ENCODE peak calls at places on chromosomes 5 and 9, in seven cellular contexts. P, R, O, X, L, G and Y are unnamed samples. For H3K79me2, the result is how much of the 10 kb centered on the place peaks cover.

GRCh38 chr5:1788828-1789227 is 10.8 kb downstream of the MRPL36 start:
- DNase-seq in G (no peak), L (no peak), O (peak), R (no peak), P (no peak), X (no peak), Y (no peak)

GRCh38 chr9:10052916-10053315 is 559.9 kb downstream of the PTPRD start:
- DNase-seq in O (no peak), R (no peak), X (no peak), G (no peak), L (no peak), P (no peak), Y (no peak)

GRCh38 chr5:72353046-72353445 is 32.9 kb downstream of the PTCD2 start:
- DNase-seq in L (peak), R (no peak), X (no peak), O (no peak), P (no peak), G (no peak), Y (peak)

GRCh38 chr5:176781638-176782570 is 28.5 kb upstream of the UNC5A start:
- DNase-seq in P (no peak), R (no peak), O (no peak), L (no peak), G (no peak), X (no peak), Y (no peak)

GRCh38 chr9:15935661-15936315 is 382.9 kb downstream of the CCDC171 start:
- DNase-seq in O (no peak), P (no peak), R (no peak), G (no peak), X (no peak), L (no peak), Y (peak)

GRCh38 chr5:127290946-127291763 is 559 bp downstream of the MEGF10 start:
- DNase-seq in P (no peak), L (no peak), X (peak), G (no peak), R (peak), O (peak), Y (no peak)

GRCh38 chr5:120304653-120305052 is 159.4 kb upstream of the PRR16 start:
- DNase-seq in G (no peak), R (peak), X (no peak), L (peak), O (no peak), P (peak), Y (peak)

GRCh38 chr5:96031811-96032261 is 70.2 kb upstream of the ELL2 start:
- DNase-seq in L (peak), R (peak), P (no peak), G (no peak), O (no peak), X (no peak), Y (peak)

GRCh38 chr5:140557965-140558364 is 692 bp upstream of the SRA1 start:
- DNase-seq in L (no peak), P (no peak), G (no peak), O (no peak), X (no peak), R (no peak), Y (no peak)

GRCh38 chr9:96484521-96484931 is 34.6 kb downstream of the HABP4 start:
- DNase-seq in X (no peak), G (no peak), O (no peak), P (no peak), R (no peak), L (no peak), Y (no peak)

GRCh38 chr5:32522429-32523143 is 62.8 kb upstream of the SUB1 start:
- DNase-seq in L (peak), G (no peak), R (no peak), P (no peak), O (no peak), X (no peak), Y (peak)

GRCh38 chr5:83721878-83722779 is 1.5 kb upstream of the HAPLN1 start:
- DNase-seq in P (peak), X (peak), G (peak), L (peak), O (peak), R (peak), Y (peak)

GRCh38 chr5:58670620-58671019 is 87.7 kb downstream of the RAB3C start:
- DNase-seq in X (no peak), R (no peak), O (no peak), P (no peak), L (no peak), G (no peak), Y (no peak)

GRCh38 chr9:116101516-116101915 is 52.1 kb upstream of the PAPPA start:
- DNase-seq in O (no peak), R (peak), P (no peak), G (no peak), X (no peak), L (peak), Y (peak)

GRCh38 chr9:109001275-109001676 is 12.0 kb downstream of the CTNNAL1 start:
- DNase-seq in L (peak), O (no peak), G (peak), X (no peak), P (no peak), R (peak), Y (peak)

GRCh38 chr9:126128494-126129142 is 198.0 kb upstream of the MVB12B start:
- DNase-seq in L (no peak), R (no peak), P (no peak), G (no peak), O (no peak), X (no peak), Y (no peak)

GRCh38 chr5:52374286-52374685 is 413.4 kb upstream of the ITGA1 start:
- DNase-seq in R (no peak), O (no peak), X (no peak), G (no peak), L (no peak), P (no peak), Y (no peak)

GRCh38 chr5:93894471-93895354 is 153.3 kb upstream of the POU5F2 start:
- DNase-seq in R (no peak), L (no peak), O (no peak), P (no peak), X (no peak), G (peak), Y (no peak)

GRCh38 chr5:171093598-171093997 is 215.4 kb upstream of the TLX3 start:
- DNase-seq in X (no peak), P (no peak), R (no peak), L (no peak), G (no peak), O (no peak), Y (no peak)

GRCh38 chr5:32600057-32600622 is 14.8 kb downstream of the SUB1 start:
- DNase-seq in R (peak), O (no peak), X (no peak), P (no peak), L (peak), G (no peak), Y (peak)

GRCh38 chr9:68896495-68896894 is 117.4 kb downstream of the PRKACG start:
- DNase-seq in L (no peak), O (no peak), G (no peak), R (no peak), X (no peak), P (no peak), Y (no peak)
- H3K9ac ChIP-seq in L (no peak), O (no peak), G (no peak), R (no peak), X (no peak), P (no peak), Y (no peak)

DNA sequence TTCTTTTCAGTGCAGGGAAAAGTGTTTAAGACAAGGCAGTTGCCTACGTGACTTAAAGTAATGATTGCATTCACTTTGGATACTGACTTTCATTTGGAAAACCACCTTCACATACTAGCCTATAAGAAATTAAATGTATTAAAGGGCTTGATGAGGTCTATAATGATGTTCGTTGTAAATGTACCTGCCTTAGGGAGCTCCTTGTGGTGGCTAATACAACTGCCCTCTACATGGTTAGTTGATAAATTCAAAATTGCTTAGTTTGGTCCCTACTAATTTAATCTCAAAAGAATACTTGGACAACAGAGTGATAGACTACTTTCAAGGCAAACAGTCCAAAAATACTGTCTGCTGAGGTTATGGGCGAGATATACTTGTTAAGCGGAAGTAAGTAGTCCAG is 3.8 kb downstream of the VLDLR start:
- DNase-seq in P (no peak), L (no peak), O (no peak), R (no peak), X (no peak), G (no peak), Y (no peak)
- H3K79me2 ChIP-seq in P (under half), L (under half), O (under half), R (half or more), X (half or more), G (under half), Y (under half)

GRCh38 chr5:116626272-116626723 is 51.7 kb upstream of the SEMA6A start:
- DNase-seq in P (peak), G (no peak), R (peak), L (no peak), X (no peak), O (peak), Y (peak)
- H3K9ac ChIP-seq in P (no peak), G (no peak), R (no peak), L (no peak), X (no peak), O (no peak), Y (peak)

GRCh38 chr5:139341689-139342422 is at the start of gene PAIP2:
- DNase-seq in R (peak), G (peak), X (peak), P (peak), L (peak), O (peak), Y (peak)

GRCh38 chr5:139341187-139341688 is 416 bp upstream of the PAIP2 start:
- DNase-seq in X (no peak), G (no peak), P (no peak), O (no peak), L (no peak), R (no peak), Y (no peak)

GRCh38 chr5:139344177-139344576 is 2.5 kb downstream of the PAIP2 start:
- DNase-seq in G (no peak), O (no peak), P (no peak), L (no peak), R (no peak), X (no peak), Y (no peak)

GRCh38 chr5:139342423-139342723 is 719 bp downstream of the PAIP2 start:
- DNase-seq in G (no peak), X (no peak), P (no peak), O (no peak), L (no peak), R (no peak), Y (no peak)

GRCh38 chr5:139343476-139343875 is 1.8 kb downstream of the PAIP2 start:
- DNase-seq in X (no peak), L (no peak), R (no peak), P (peak), G (no peak), O (no peak), Y (no peak)
- H3K79me2 ChIP-seq in X (half or more), L (half or more), R (half or more), P (half or more), G (half or more), O (half or more), Y (half or more)

DNA sequence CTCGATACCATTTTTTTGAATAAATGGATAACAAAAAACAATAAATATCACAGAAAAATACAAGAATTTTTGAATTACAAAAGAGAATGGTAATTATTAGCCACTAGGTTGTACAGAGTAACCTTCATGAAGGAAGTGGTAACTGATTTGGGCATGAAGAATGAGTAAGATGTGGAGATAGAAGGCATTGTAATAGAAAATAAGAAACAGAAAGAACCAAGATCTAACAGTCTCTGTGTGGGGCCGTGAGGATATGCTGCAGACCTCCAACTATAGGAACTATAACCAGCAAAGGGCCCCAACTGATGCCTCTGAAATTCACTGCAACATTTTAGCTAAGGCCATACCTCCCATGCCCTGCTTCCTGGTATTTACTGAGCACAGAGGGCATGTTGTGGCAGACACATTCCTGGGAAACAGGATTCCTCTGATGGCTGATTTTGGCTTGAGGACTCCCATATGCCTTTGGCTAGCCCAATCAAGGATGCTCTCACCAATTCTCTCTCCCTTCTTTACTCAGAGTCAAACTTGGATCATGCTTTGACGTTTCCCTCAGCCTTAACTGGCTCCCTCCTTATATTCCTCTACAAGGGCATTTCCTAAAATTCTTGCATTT is 209.0 kb downstream of the PDE4D start:
- DNase-seq in O (no peak), L (no peak), X (peak), G (no peak), R (peak), P (no peak), Y (no peak)
- H3K9ac ChIP-seq in O (no peak), L (no peak), X (no peak), G (no peak), R (no peak), P (no peak), Y (no peak)

GRCh38 chr9:136243631-136244030 is 2.0 kb downstream of the QSOX2 start:
- DNase-seq in L (no peak), G (no peak), P (no peak), R (no peak), X (peak), O (no peak), Y (no peak)

GRCh38 chr9:136242908-136243525 is 2.6 kb downstream of the QSOX2 start:
- DNase-seq in O (no peak), R (no peak), G (no peak), P (peak), X (peak), L (peak), Y (no peak)

GRCh38 chr9:136241540-136241939 is 4.1 kb downstream of the QSOX2 start:
- DNase-seq in L (no peak), R (no peak), G (no peak), O (no peak), P (peak), X (no peak), Y (no peak)

GRCh38 chr9:136240941-136241340 is 4.7 kb downstream of the QSOX2 start:
- DNase-seq in O (no peak), X (no peak), R (no peak), G (no peak), P (no peak), L (no peak), Y (no peak)

DNA sequence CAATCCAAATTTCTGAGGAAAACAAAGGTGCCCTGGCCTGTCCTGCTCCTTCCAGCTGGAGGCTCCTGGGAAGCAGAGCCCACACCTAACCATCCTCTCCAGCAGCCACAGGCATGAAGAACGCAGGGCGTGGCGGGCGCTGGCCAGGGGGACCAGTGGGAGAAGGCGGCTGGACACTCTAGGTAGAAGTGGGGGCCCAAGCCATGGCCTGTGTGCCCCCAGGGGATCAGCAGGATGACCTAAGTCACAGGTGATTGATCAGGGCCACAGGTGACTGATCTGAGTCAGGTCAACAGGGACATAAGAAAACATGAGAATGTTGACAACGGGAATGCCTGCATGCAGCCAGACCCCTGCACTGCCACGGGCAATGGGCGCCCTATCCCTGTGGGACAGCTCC is 3.4 kb downstream of the QSOX2 start:
- DNase-seq in R (no peak), P (no peak), L (no peak), X (no peak), O (no peak), G (no peak), Y (no peak)
- H3K79me2 ChIP-seq in R (half or more), P (half or more), L (half or more), X (half or more), O (half or more), G (half or more), Y (half or more)

GRCh38 chr5:142743677-142744441 is 26.3 kb upstream of the ARHGAP26 start:
- DNase-seq in R (peak), G (no peak), O (no peak), X (peak), P (no peak), L (peak), Y (peak)
- H3K9ac ChIP-seq in R (no peak), G (no peak), O (no peak), X (no peak), P (no peak), L (no peak), Y (peak)

DNA sequence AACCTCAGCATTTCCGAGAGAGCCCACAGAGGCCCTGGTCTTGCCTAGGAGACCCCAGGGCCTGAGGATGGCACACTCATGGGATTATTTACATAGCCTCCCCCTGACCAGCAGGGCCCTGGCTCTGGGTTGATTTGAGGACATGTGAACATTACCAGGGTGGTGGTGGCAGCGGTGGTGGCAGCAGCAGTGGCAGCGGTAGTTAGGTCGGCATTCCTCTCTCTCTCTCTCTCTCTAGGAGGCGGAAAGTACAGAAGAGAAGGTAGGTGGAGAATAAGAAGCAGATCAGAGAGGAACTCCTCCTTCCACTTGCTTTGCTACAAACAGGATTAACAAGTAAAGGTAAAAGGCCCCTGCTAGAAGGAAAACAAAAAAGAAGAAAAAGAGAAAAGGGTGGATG is 39.3 kb downstream of the B4GALT1 start:
- DNase-seq in P (no peak), R (no peak), O (no peak), X (no peak), L (no peak), G (no peak), Y (no peak)
- H3K79me2 ChIP-seq in P (under half), R (half or more), O (under half), X (under half), L (under half), G (under half), Y (under half)

GRCh38 chr9:27518006-27518405 is 6.1 kb upstream of the IFNK start:
- DNase-seq in P (no peak), O (no peak), X (no peak), G (no peak), L (no peak), R (no peak), Y (no peak)
- H3K9ac ChIP-seq in P (no peak), O (no peak), X (no peak), G (no peak), L (no peak), R (no peak), Y (no peak)

GRCh38 chr9:37509536-37509935 is 23.8 kb downstream of the POLR1E start:
- DNase-seq in O (no peak), P (no peak), L (no peak), R (no peak), X (no peak), G (no peak), Y (no peak)

GRCh38 chr9:37512439-37512838 is 26.7 kb downstream of the POLR1E start:
- DNase-seq in L (no peak), P (no peak), O (no peak), R (no peak), X (peak), G (no peak), Y (no peak)

GRCh38 chr9:37511006-37511714 is 25.4 kb downstream of the POLR1E start:
- DNase-seq in P (peak), R (no peak), O (peak), L (peak), G (peak), X (peak), Y (no peak)

GRCh38 chr9:37508834-37509206 is 23.1 kb downstream of the POLR1E start:
- DNase-seq in G (no peak), R (no peak), X (no peak), L (no peak), P (no peak), O (no peak), Y (no peak)

DNA sequence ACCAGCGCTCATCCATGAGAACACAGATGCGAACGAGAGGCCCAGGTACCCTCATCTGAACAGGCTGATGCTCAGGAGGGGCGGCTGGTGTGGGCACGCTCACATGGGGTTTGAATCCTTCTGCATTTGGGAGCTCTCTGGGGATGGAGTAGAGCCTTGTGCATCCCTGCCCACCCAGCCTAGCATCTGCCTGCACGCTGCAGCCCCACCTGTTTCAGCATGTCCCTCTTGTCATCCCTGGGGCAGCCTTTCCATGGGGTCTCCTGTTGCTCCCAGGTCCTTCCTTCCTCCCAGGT is 25.9 kb downstream of the POLR1E start:
- DNase-seq in O (no peak), P (no peak), L (no peak), X (no peak), R (no peak), G (no peak), Y (no peak)
- H3K79me2 ChIP-seq in O (under half), P (under half), L (under half), X (under half), R (under half), G (under half), Y (under half)